ENCODE peak calls at places on chromosomes 13 and 19, in nine cellular contexts. Y is spleen, N is GM23338, R is HepG2, Z is upper lobe of left lung, P is stomach, I is transverse colon, K is HCT116, Q is SK-N-SH. H is an unnamed sample.

GRCh38 chr19:10566408-10566657 is 523 bp upstream of the KRI1 start:
- DNase-seq in Y (no peak), N (no peak), R (no peak), Z (no peak), P (no peak), I (no peak), K (no peak), Q (no peak), H (no peak)

GRCh38 chr19:17963936-17964691 is 2.8 kb upstream of the KCNN1 start:
- DNase-seq in Y (no peak), N (no peak), R (no peak), Z (peak; percentile 68), P (no peak), I (no peak), K (no peak), Q (no peak), H (no peak)

GRCh38 chr13:105202384-105202783 is 1333.1 kb downstream of the EFNB2 start:
- DNase-seq in Y (no peak), N (peak; percentile 78), R (no peak), Z (no peak), P (no peak), I (no peak), K (peak; percentile 19), Q (peak; percentile 9), H (no peak)

GRCh38 chr19:10111405-10111811 is at the start of gene P2RY11:
- DNase-seq in Y (peak; percentile 86), N (no peak), R (no peak), Z (no peak), P (no peak), I (peak; percentile 49), K (no peak), Q (peak; percentile 23), H (no peak)

GRCh38 chr19:10836478-10837325 is 690 bp upstream of the TMED1 start:
- DNase-seq in Y (peak; percentile 94), N (peak; percentile 83), R (no peak), Z (peak; percentile 89), P (peak; percentile 82), I (peak; percentile 86), K (peak; percentile 85), Q (no peak), H (peak; percentile 94)

GRCh38 chr13:51957377-51958216 is 53.7 kb downstream of the ATP7B start:
- DNase-seq in Y (no peak), N (no peak), R (no peak), Z (no peak), P (no peak), I (peak; percentile 35), K (no peak), Q (no peak), H (no peak)

GRCh38 chr19:39411006-39411831 is 1.2 kb upstream of the PLEKHG2 start:
- DNase-seq in Y (peak; percentile 83), N (no peak), R (peak; percentile 88), Z (no peak), P (peak; percentile 86), I (peak; percentile 86), K (no peak), Q (no peak), H (peak; percentile 89)

GRCh38 chr13:50299546-50300249 is 284.5 kb downstream of the KCNRG start:
- DNase-seq in Y (no peak), N (no peak), R (no peak), Z (no peak), P (no peak), I (no peak), K (no peak), Q (no peak), H (no peak)

GRCh38 chr13:107968470-107968869 is 246.9 kb downstream of the LIG4 start:
- DNase-seq in Y (no peak), N (no peak), R (no peak), Z (no peak), P (no peak), I (no peak), K (no peak), Q (no peak), H (no peak)

GRCh38 chr13:89695343-89696257 is 1651.9 kb upstream of the MIR17HG start:
- DNase-seq in Y (no peak), N (peak; percentile 73), R (peak; percentile 9), Z (no peak), P (peak; percentile 39), I (peak; percentile 9), K (peak; percentile 22), Q (peak; percentile 42), H (no peak)

GRCh38 chr19:56403764-56404704 is at the start of gene ZNF583:
- DNase-seq in Y (peak; percentile 98), N (peak; percentile 89), R (peak; percentile 83), Z (peak; percentile 99), P (peak; percentile 95), I (peak; percentile 95), K (no peak), Q (peak; percentile 98), H (peak; percentile 99)
- TF ChIP-seq POLR2AphosphoS5 in Y (peak; percentile 88), N (peak; percentile 42), R (peak; percentile 58), Z (peak; percentile 51), P (peak; percentile 66), I (peak; percentile 12), K (no peak), Q (peak; percentile 66), H (no peak)

GRCh38 chr19:4547303-4548237 is 7.7 kb upstream of the LRG1 start:
- DNase-seq in Y (peak; percentile 87), N (no peak), R (no peak), Z (peak; percentile 77), P (peak; percentile 60), I (no peak), K (no peak), Q (peak; percentile 59), H (no peak)
- TF ChIP-seq POLR2AphosphoS5 in Y (peak; percentile 59), N (no peak), R (no peak), Z (no peak), P (no peak), I (no peak), K (no peak), Q (no peak), H (no peak)

GRCh38 chr19:805600-806550 is 8.6 kb downstream of the PTBP1 start:
- DNase-seq in Y (no peak), N (peak; percentile 43), R (no peak), Z (peak; percentile 84), P (no peak), I (no peak), K (no peak), Q (peak; percentile 39), H (no peak)
- TF ChIP-seq POLR2AphosphoS5 in Y (peak; percentile 39), N (no peak), R (peak; percentile 8), Z (no peak), P (no peak), I (no peak), K (no peak), Q (no peak), H (no peak)

DNA sequence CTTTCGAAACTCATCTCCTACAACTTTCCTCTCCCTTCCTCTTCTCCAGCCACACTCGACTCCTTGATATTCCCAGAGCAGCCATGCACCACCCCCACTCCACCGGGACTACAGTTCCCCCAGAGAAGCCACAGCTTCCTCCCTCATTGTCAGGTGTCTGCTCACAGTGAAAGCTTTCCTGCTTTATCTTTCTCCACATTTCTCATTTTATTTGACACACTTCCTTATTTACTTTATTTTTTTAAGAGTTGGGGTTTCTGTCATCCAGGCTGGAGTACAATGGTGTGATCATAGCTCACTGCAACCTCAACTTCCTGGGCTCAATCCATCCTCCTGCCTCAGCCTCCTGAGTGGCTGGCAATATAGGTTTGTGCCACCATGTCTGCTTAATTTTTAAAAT is 464.6 kb downstream of the MYO16 start:
- DNase-seq in Y (no peak), N (no peak), R (no peak), Z (no peak), P (no peak), I (no peak), K (no peak), Q (no peak), H (no peak)
- TF ChIP-seq POLR2AphosphoS5 in Y (no peak), N (no peak), R (no peak), Z (no peak), P (no peak), I (no peak), K (no peak), Q (no peak), H (no peak)

GRCh38 chr13:49086711-49087110 is 111.0 kb downstream of the FNDC3A start:
- DNase-seq in Y (no peak), N (no peak), R (no peak), Z (no peak), P (no peak), I (no peak), K (peak; percentile 6), Q (no peak), H (no peak)
- TF ChIP-seq POLR2AphosphoS5 in Y (no peak), N (no peak), R (no peak), Z (no peak), P (no peak), I (no peak), K (no peak), Q (no peak), H (no peak)

GRCh38 chr19:7907122-7907521 is 3.4 kb downstream of the MAP2K7 start:
- DNase-seq in Y (peak; percentile 78), N (no peak), R (no peak), Z (peak; percentile 61), P (no peak), I (peak; percentile 7), K (no peak), Q (no peak), H (no peak)
- TF ChIP-seq POLR2AphosphoS5 in Y (peak; percentile 71), N (no peak), R (no peak), Z (no peak), P (no peak), I (no peak), K (no peak), Q (no peak), H (no peak)

DNA sequence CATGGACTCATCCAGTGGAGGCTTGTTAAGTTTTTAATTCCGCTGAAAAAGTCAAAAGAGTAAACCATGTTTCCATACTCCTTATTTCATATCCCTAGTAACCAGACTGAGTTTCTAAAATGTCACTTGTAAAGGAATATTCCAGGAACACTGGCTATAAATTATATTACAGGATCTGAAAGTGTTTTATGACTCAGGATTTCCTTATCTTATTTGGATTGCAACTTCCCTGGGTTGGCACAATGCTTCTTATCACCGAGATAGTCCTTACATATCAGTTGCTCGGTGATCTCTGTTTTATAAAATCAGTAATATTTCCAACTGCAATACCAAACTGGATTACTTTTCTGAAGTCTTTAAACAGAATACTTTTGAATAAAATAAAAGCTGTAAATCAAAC is 180.3 kb upstream of the TSC22D1 start:
- DNase-seq in Y (no peak), N (no peak), R (no peak), Z (no peak), P (no peak), I (no peak), K (no peak), Q (no peak), H (no peak)
- TF ChIP-seq POLR2AphosphoS5 in Y (no peak), N (no peak), R (no peak), Z (no peak), P (no peak), I (no peak), K (no peak), Q (no peak), H (no peak)

GRCh38 chr19:34134190-34135032 is 37.9 kb upstream of the LSM14A start:
- DNase-seq in Y (peak; percentile 96), N (peak; percentile 90), R (peak; percentile 70), Z (peak; percentile 99), P (peak; percentile 92), I (peak; percentile 93), K (peak; percentile 66), Q (peak; percentile 100), H (peak; percentile 93)
- TF ChIP-seq POLR2AphosphoS5 in Y (peak; percentile 94), N (peak; percentile 97), R (peak; percentile 95), Z (peak; percentile 97), P (peak; percentile 86), I (peak; percentile 70), K (peak; percentile 98), Q (peak; percentile 96), H (peak; percentile 81)